ENCODE peak calls at places on chromosomes 16 and 17, in nine cellular contexts. L, U, D, S, N, J, Y, Z and A are unnamed samples.

GRCh38 chr16:81646561-81646960 is 132.5 kb upstream of the PLCG2 start:
- DNase-seq in L (no peak), U (no peak), D (no peak), S (no peak), N (no peak), J (no peak), Y (no peak), Z (no peak), A (no peak)

GRCh38 chr16:77402118-77402517 is 32.7 kb downstream of the ADAMTS18 start:
- DNase-seq in L (no peak), U (no peak), D (no peak), S (no peak), N (no peak), J (no peak), Y (no peak), Z (no peak), A (no peak)

GRCh38 chr17:42287305-42288077 is 807 bp upstream of the STAT5A start:
- DNase-seq in L (peak), U (no peak), D (no peak), S (peak), N (peak), J (peak), Y (no peak), Z (peak), A (no peak)

GRCh38 chr16:57679016-57679415 is 10.9 kb downstream of the ADGRG3 start:
- DNase-seq in L (no peak), U (no peak), D (no peak), S (no peak), N (no peak), J (no peak), Y (no peak), Z (no peak), A (no peak)

GRCh38 chr17:81221371-81221841 is 1.4 kb downstream of the CEP131 start:
- DNase-seq in L (no peak), U (no peak), D (no peak), S (no peak), N (no peak), J (no peak), Y (no peak), Z (no peak), A (no peak)

GRCh38 chr17:73562896-73563295 is 81.3 kb downstream of the SDK2 start:
- DNase-seq in L (no peak), U (no peak), D (no peak), S (no peak), N (no peak), J (no peak), Y (no peak), Z (no peak), A (no peak)

GRCh38 chr17:47315451-47316266 is 8.1 kb upstream of the EFCAB13 start:
- DNase-seq in L (no peak), U (no peak), D (peak), S (no peak), N (peak), J (no peak), Y (peak), Z (no peak), A (no peak)

GRCh38 chr17:39576187-39576586 is 31.5 kb downstream of the NEUROD2 start:
- DNase-seq in L (no peak), U (no peak), D (no peak), S (no peak), N (peak), J (no peak), Y (no peak), Z (peak), A (no peak)

GRCh38 chr16:67872631-67873434 is at the start of gene EDC4:
- DNase-seq in L (peak), U (peak), D (peak), S (peak), N (peak), J (peak), Y (peak), Z (peak), A (peak)

GRCh38 chr17:78361227-78361683 is 1.4 kb upstream of the SOCS3 start:
- DNase-seq in L (no peak), U (no peak), D (no peak), S (no peak), N (no peak), J (no peak), Y (no peak), Z (no peak), A (no peak)

GRCh38 chr16:84514874-84515835 is 10.7 kb upstream of the MEAK7 start:
- DNase-seq in L (peak), U (peak), D (no peak), S (peak), N (peak), J (peak), Y (peak), Z (no peak), A (peak)

GRCh38 chr16:78775161-78775561 is 675.7 kb downstream of the WWOX start:
- DNase-seq in L (no peak), U (no peak), D (no peak), S (no peak), N (no peak), J (no peak), Y (no peak), Z (no peak), A (no peak)

GRCh38 chr16:78640886-78641285 is 541.4 kb downstream of the WWOX start:
- DNase-seq in L (no peak), U (no peak), D (no peak), S (no peak), N (no peak), J (no peak), Y (no peak), Z (no peak), A (no peak)

GRCh38 chr17:48024149-48025039 is 13.2 kb downstream of the COPZ2 start:
- DNase-seq in L (peak), U (peak), D (no peak), S (peak), N (peak), J (peak), Y (peak), Z (peak), A (no peak)

GRCh38 chr16:15786501-15786900 is 70.3 kb downstream of the MYH11 start:
- DNase-seq in L (no peak), U (no peak), D (no peak), S (no peak), N (no peak), J (no peak), Y (no peak), Z (no peak), A (no peak)

GRCh38 chr16:31390504-31391043 is 2.6 kb upstream of the ITGAD start:
- DNase-seq in L (no peak), U (no peak), D (no peak), S (no peak), N (no peak), J (no peak), Y (no peak), Z (no peak), A (no peak)

GRCh38 chr17:688100-688989 is 26.3 kb downstream of the VPS53 start:
- DNase-seq in L (no peak), U (no peak), D (no peak), S (no peak), N (no peak), J (no peak), Y (no peak), Z (no peak), A (no peak)

GRCh38 chr17:81380682-81381518 is 14.4 kb upstream of the BAHCC1 start:
- DNase-seq in L (no peak), U (no peak), D (no peak), S (no peak), N (no peak), J (no peak), Y (no peak), Z (peak), A (no peak)

GRCh38 chr16:83974475-83974874 is 6.4 kb downstream of the NECAB2 start:
- DNase-seq in L (no peak), U (no peak), D (no peak), S (peak), N (no peak), J (no peak), Y (no peak), Z (no peak), A (no peak)

GRCh38 chr17:34651267-34651955 is 72.0 kb downstream of the TMEM132E start:
- DNase-seq in L (no peak), U (no peak), D (no peak), S (peak), N (no peak), J (no peak), Y (no peak), Z (no peak), A (no peak)

GRCh38 chr16:50771366-50771765 is 29.5 kb downstream of the CYLD start:
- DNase-seq in L (no peak), U (no peak), D (no peak), S (no peak), N (no peak), J (no peak), Y (no peak), Z (no peak), A (no peak)

GRCh38 chr17:6444573-6445335 is 499 bp downstream of the PIMREG start:
- DNase-seq in L (no peak), U (no peak), D (no peak), S (no peak), N (no peak), J (no peak), Y (no peak), Z (no peak), A (no peak)

GRCh38 chr17:7959503-7960253 is 27.7 kb downstream of the CNTROB start:
- DNase-seq in L (no peak), U (no peak), D (no peak), S (no peak), N (no peak), J (no peak), Y (no peak), Z (no peak), A (no peak)

GRCh38 chr17:28325221-28325620 is 6.2 kb downstream of the TMEM97 start:
- DNase-seq in L (no peak), U (no peak), D (no peak), S (no peak), N (no peak), J (no peak), Y (no peak), Z (peak), A (no peak)

GRCh38 chr16:11955713-11956123 is 9.3 kb upstream of the TNFRSF17 start:
- DNase-seq in L (no peak), U (no peak), D (peak), S (no peak), N (no peak), J (no peak), Y (no peak), Z (no peak), A (no peak)

GRCh38 chr17:76271669-76272540 is 6.8 kb downstream of the UBALD2 start:
- DNase-seq in L (peak), U (peak), D (no peak), S (peak), N (peak), J (peak), Y (no peak), Z (peak), A (no peak)

GRCh38 chr16:29868396-29868795 is 5.4 kb upstream of the CDIPT start:
- DNase-seq in L (no peak), U (no peak), D (peak), S (no peak), N (no peak), J (no peak), Y (no peak), Z (no peak), A (no peak)

GRCh38 chr17:44901323-44901965 is 2.2 kb upstream of the EFTUD2 start:
- DNase-seq in L (no peak), U (no peak), D (peak), S (no peak), N (no peak), J (no peak), Y (no peak), Z (no peak), A (no peak)

GRCh38 chr16:85361441-85362118 is 249.3 kb upstream of the CIBAR2 start:
- DNase-seq in L (no peak), U (no peak), D (no peak), S (peak), N (no peak), J (no peak), Y (peak), Z (no peak), A (no peak)

GRCh38 chr17:64291268-64291851 is 28.3 kb upstream of the TEX2 start:
- DNase-seq in L (no peak), U (no peak), D (no peak), S (no peak), N (no peak), J (no peak), Y (no peak), Z (no peak), A (no peak)

GRCh38 chr17:43823350-43824084 is 9.4 kb downstream of the MPP3 start:
- DNase-seq in L (no peak), U (no peak), D (no peak), S (peak), N (no peak), J (peak), Y (peak), Z (no peak), A (no peak)

GRCh38 chr17:32917842-32918241 is 10.1 kb upstream of the TMEM98 start:
- DNase-seq in L (no peak), U (no peak), D (no peak), S (no peak), N (no peak), J (no peak), Y (no peak), Z (peak), A (no peak)

GRCh38 chr16:29977063-29977462 is 3.4 kb downstream of the TAOK2 start:
- DNase-seq in L (no peak), U (no peak), D (no peak), S (peak), N (no peak), J (no peak), Y (no peak), Z (no peak), A (no peak)

GRCh38 chr17:66493283-66494019 is 191.0 kb downstream of the PRKCA start:
- DNase-seq in L (no peak), U (no peak), D (no peak), S (no peak), N (no peak), J (no peak), Y (no peak), Z (no peak), A (no peak)

GRCh38 chr17:2794116-2794803 is 2.0 kb upstream of the RAP1GAP2 start:
- DNase-seq in L (no peak), U (no peak), D (no peak), S (no peak), N (no peak), J (no peak), Y (no peak), Z (no peak), A (no peak)

GRCh38 chr17:15453246-15453645 is 14.2 kb downstream of the CDRT4 start:
- DNase-seq in L (no peak), U (no peak), D (no peak), S (no peak), N (no peak), J (no peak), Y (no peak), Z (no peak), A (no peak)